ENCODE peak calls at places on chromosomes 11 and 22, in six cellular contexts. Q is iPS DF 6.9; F is stimulated activated CD4-positive, alpha-beta T cell treated with anti-CD3 and anti-CD28 coated beads, Interleukin-1b, Interleukin-23, amount 100 ng/mL, for 48 hours; Y is M059J; E is suprapubic skin; C is AG04450. H is an unnamed sample.

GRCh38 chr11:81373986-81374385 is 1359.7 kb downstream of the FAM181B start:
- DNase-seq in E (no peak), Y (no peak), F (no peak), Q (no peak), C (no peak), H (no peak)

GRCh38 chr11:75468534-75469340 is 35.7 kb upstream of the KLHL35 start:
- DNase-seq in Y (peak), Q (no peak), E (no peak), F (no peak), C (peak), H (no peak)

GRCh38 chr11:8610532-8611116 is 16.6 kb upstream of the STK33 start:
- DNase-seq in E (no peak), F (peak), Q (no peak), C (no peak), Y (no peak), H (no peak)

GRCh38 chr11:46743693-46744339 is 24.8 kb downstream of the F2 start:
- DNase-seq in Q (no peak), F (no peak), E (no peak), Y (no peak), C (no peak), H (no peak)

GRCh38 chr11:74611369-74611861 is 19.0 kb downstream of the POLD3 start:
- DNase-seq in F (no peak), E (no peak), Y (peak), C (peak), Q (no peak), H (no peak)

GRCh38 chr11:97617031-97617430 is 1227.2 kb downstream of the JRKL start:
- DNase-seq in Y (no peak), Q (no peak), F (no peak), E (no peak), C (no peak), H (no peak)

GRCh38 chr22:31846161-31847115 is 92.6 kb downstream of the DEPDC5 start:
- DNase-seq in Q (no peak), F (peak), C (peak), Y (no peak), E (peak), H (no peak)

GRCh38 chr22:29129644-29130201 is 56.9 kb downstream of the KREMEN1 start:
- DNase-seq in Y (no peak), F (no peak), Q (no peak), C (no peak), E (no peak), H (no peak)

H was measured in neuronal stem cell.